ENCODE peak calls at places on chromosomes 2 and 18, in seven cellular contexts. R, V, T, Y, L, W and X are unnamed samples. For H3K36me3, the result is how much of the 10 kb centered on the place peaks cover.

GRCh38 chr2:240991378-240992263 is 6.8 kb upstream of the SNED1 start:
- DNase-seq in W (no peak), R (peak), L (peak), T (peak), V (no peak), Y (peak), X (peak)

GRCh38 chr2:69674301-69674640 is 30.7 kb upstream of the AAK1 start:
- DNase-seq in Y (no peak), L (no peak), V (peak), T (no peak), W (no peak), R (no peak), X (peak)

GRCh38 chr2:237574894-237575868 is 8.8 kb downstream of the PRLH start:
- DNase-seq in R (peak), W (no peak), V (no peak), T (no peak), L (peak), Y (no peak), X (no peak)

GRCh38 chr18:13273800-13274199 is 55.2 kb downstream of the LDLRAD4 start:
- DNase-seq in V (no peak), W (no peak), R (no peak), L (no peak), T (no peak), Y (no peak), X (no peak)

GRCh38 chr2:98191880-98192279 is 104.9 kb downstream of the VWA3B start:
- DNase-seq in V (no peak), R (peak), W (no peak), Y (no peak), T (no peak), L (no peak), X (no peak)

GRCh38 chr18:28455971-28456370 is 279.0 kb upstream of the CDH2 start:
- DNase-seq in V (no peak), T (no peak), L (no peak), W (no peak), R (no peak), Y (no peak), X (no peak)

GRCh38 chr2:74007120-74007519 is 22.4 kb downstream of the TET3 start:
- DNase-seq in T (no peak), V (no peak), W (no peak), Y (no peak), L (no peak), R (no peak), X (no peak)

GRCh38 chr2:51084750-51085149 is 52.8 kb upstream of the NRXN1 start:
- DNase-seq in V (no peak), Y (no peak), W (no peak), R (no peak), T (no peak), L (no peak), X (no peak)

GRCh38 chr2:179104736-179105135 is 54.8 kb upstream of the CCDC141 start:
- DNase-seq in T (no peak), V (no peak), Y (peak), W (no peak), R (no peak), L (no peak), X (no peak)

GRCh38 chr2:66957677-66958076 is 439.5 kb upstream of the ETAA1 start:
- DNase-seq in L (no peak), W (no peak), T (no peak), Y (no peak), V (no peak), R (no peak), X (no peak)

GRCh38 chr2:5781679-5782078 is 89.5 kb downstream of the SOX11 start:
- DNase-seq in Y (no peak), L (no peak), V (no peak), T (no peak), W (no peak), R (no peak), X (no peak)

GRCh38 chr2:222293660-222294630 is 4.9 kb downstream of the PAX3 start:
- DNase-seq in V (peak), L (no peak), T (no peak), Y (no peak), R (no peak), W (no peak), X (no peak)

GRCh38 chr2:23698116-23698732 is 228.7 kb downstream of the ATAD2B start:
- DNase-seq in Y (no peak), V (no peak), R (no peak), L (no peak), W (no peak), T (no peak), X (no peak)

GRCh38 chr2:240412975-240413812 is 22.3 kb upstream of the GPC1 start:
- DNase-seq in Y (no peak), T (peak), V (no peak), W (peak), L (no peak), R (no peak), X (peak)

GRCh38 chr2:171595896-171596295 is 73.6 kb downstream of the CYBRD1 start:
- DNase-seq in T (no peak), Y (peak), V (peak), L (no peak), W (no peak), R (no peak), X (no peak)

GRCh38 chr2:171600126-171600525 is 77.9 kb downstream of the CYBRD1 start:
- DNase-seq in Y (no peak), T (no peak), V (no peak), W (no peak), L (no peak), R (no peak), X (no peak)

GRCh38 chr2:171595456-171595855 is 73.2 kb downstream of the CYBRD1 start:
- DNase-seq in R (no peak), Y (no peak), W (no peak), V (peak), L (no peak), T (no peak), X (no peak)

GRCh38 chr2:171602352-171602751 is 80.1 kb downstream of the CYBRD1 start:
- DNase-seq in W (no peak), T (no peak), V (peak), R (no peak), L (no peak), Y (no peak), X (no peak)

GRCh38 chr2:171598713-171599319 is 76.5 kb downstream of the CYBRD1 start:
- DNase-seq in T (no peak), W (peak), V (peak), Y (peak), R (peak), L (peak), X (no peak)
- TF ChIP-seq CTCF in T (peak), W (peak), V (peak), Y (peak), R (peak), L (peak), X (peak)

GRCh38 chr2:31089645-31090044 is 48.6 kb downstream of the GALNT14 start:
- DNase-seq in W (no peak), V (no peak), L (no peak), T (no peak), Y (no peak), R (no peak), X (no peak)
- H3K27ac ChIP-seq in W (no peak), V (no peak), L (no peak), T (no peak), Y (no peak), R (no peak), X (no peak)

GRCh38 chr2:99198103-99198841 is 17.3 kb downstream of the MRPL30 start:
- DNase-seq in W (no peak), T (no peak), R (no peak), V (no peak), L (peak), Y (no peak), X (no peak)
- H3K36me3 ChIP-seq in W (half or more), T (under half), R (half or more), V (under half), L (under half), Y (under half), X (under half)

DNA sequence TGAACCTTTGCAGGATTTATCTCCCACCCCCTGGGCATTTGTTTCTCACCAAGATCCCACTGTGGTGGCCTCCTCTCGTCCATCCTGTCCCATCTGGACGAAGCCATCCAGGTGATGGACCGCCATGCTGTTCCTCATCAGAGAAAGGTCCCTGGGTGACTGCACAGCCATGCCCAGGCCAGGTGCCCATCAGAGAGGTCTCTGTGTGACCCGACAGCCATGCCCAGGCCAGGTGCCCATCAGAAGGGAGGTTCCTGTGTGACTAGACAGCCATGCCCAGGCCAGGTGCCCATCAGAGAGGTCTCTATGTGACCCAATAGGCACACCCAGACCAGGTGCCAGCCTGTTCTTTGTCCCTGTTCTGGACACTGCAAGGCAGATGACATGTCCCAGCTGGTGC is 360.9 kb upstream of the SALL3 start:
- DNase-seq in R (no peak), Y (no peak), W (no peak), T (no peak), L (no peak), V (no peak), X (no peak)
- TF ChIP-seq CTCF in R (no peak), Y (no peak), W (no peak), T (no peak), L (no peak), V (no peak), X (no peak)

GRCh38 chr2:165698621-165698946 is 95.5 kb downstream of the GALNT3 start:
- DNase-seq in R (peak), W (no peak), T (no peak), V (no peak), Y (peak), L (peak), X (peak)
- H3K27ac ChIP-seq in R (no peak), W (no peak), T (no peak), V (no peak), Y (no peak), L (no peak), X (no peak)

DNA sequence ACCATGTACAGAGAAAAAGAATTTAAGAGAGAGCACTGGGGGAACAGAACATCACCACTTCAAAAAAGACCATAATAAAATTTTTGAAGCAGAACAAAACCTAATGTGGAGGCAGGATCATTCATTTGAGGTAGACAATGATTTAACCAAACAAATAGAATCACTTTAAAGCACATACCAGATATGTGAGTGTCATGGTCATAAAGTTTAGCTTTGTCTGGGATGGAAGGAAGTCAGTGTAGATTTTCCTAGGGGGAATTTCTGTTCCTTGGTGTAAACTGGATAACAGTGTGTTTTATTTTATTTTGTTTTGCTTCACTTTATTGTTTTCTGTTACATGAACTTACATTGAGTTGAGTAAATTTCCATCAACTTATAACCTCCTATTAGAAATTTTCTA is 120.8 kb downstream of the CRIM1 start:
- DNase-seq in R (no peak), Y (no peak), W (no peak), L (no peak), T (no peak), V (no peak), X (no peak)
- H3K36me3 ChIP-seq in R (under half), Y (half or more), W (under half), L (half or more), T (under half), V (under half), X (half or more)